ENCODE peak calls at places on chromosomes 11 and 22, in six cellular contexts. V is neural crest cell, Q is NCI-H2081, X is GM04503, W is uterus, I is A549. A is an unnamed sample.

GRCh38 chr22:46994983-46995382 is 232.5 kb downstream of the TBC1D22A start:
- DNase-seq in I (no peak), V (no peak), Q (no peak), X (no peak), W (no peak), A (no peak)

GRCh38 chr22:35552186-35552842 is 11.7 kb downstream of the RASD2 start:
- DNase-seq in W (no peak), X (no peak), V (peak), Q (no peak), I (peak), A (peak)

GRCh38 chr11:134639586-134640330 is 227.7 kb upstream of the B3GAT1 start:
- DNase-seq in I (no peak), W (no peak), X (no peak), Q (no peak), V (no peak), A (no peak)

GRCh38 chr11:105719073-105719846 is 109.4 kb downstream of the GRIA4 start:
- DNase-seq in W (no peak), X (no peak), V (no peak), Q (peak), I (peak), A (no peak)

GRCh38 chr22:42991010-42991651 is 23.8 kb downstream of the PACSIN2 start:
- DNase-seq in X (no peak), I (no peak), V (no peak), W (no peak), Q (no peak), A (no peak)

GRCh38 chr11:18111005-18111404 is 5.1 kb upstream of the SAAL1 start:
- DNase-seq in I (no peak), Q (no peak), V (no peak), X (no peak), W (no peak), A (no peak)

GRCh38 chr11:65431452-65432132 is 9.0 kb downstream of the NEAT1 start:
- DNase-seq in W (peak), Q (no peak), I (no peak), V (no peak), X (peak), A (no peak)

GRCh38 chr11:117877120-117877784 is 794 bp upstream of the FXYD6 start:
- DNase-seq in W (peak), I (no peak), Q (no peak), V (no peak), X (no peak), A (no peak)

GRCh38 chr11:77063407-77063806 is 3.4 kb upstream of the CAPN5 start:
- DNase-seq in X (no peak), Q (no peak), W (no peak), V (no peak), I (no peak), A (no peak)

GRCh38 chr22:46931881-46932280 is 169.4 kb downstream of the TBC1D22A start:
- DNase-seq in X (no peak), Q (no peak), I (no peak), W (no peak), V (no peak), A (no peak)

GRCh38 chr11:44861829-44862545 is 88.7 kb downstream of the TP53I11 start:
- DNase-seq in I (peak), X (peak), W (peak), V (no peak), Q (no peak), A (peak)

GRCh38 chr11:60125962-60126585 is 37.6 kb downstream of the MS4A2 start:
- DNase-seq in X (no peak), Q (no peak), I (no peak), W (no peak), V (no peak), A (no peak)

GRCh38 chr11:110891411-110891810 is 179.2 kb upstream of the ARHGAP20 start:
- DNase-seq in I (no peak), X (no peak), V (no peak), Q (no peak), W (no peak), A (no peak)

GRCh38 chr11:94888204-94888603 is 85.2 kb downstream of the CWC15 start:
- DNase-seq in W (no peak), Q (no peak), V (no peak), X (no peak), I (no peak), A (no peak)

GRCh38 chr11:96134622-96135021 is 208.4 kb downstream of the MAML2 start:
- DNase-seq in I (no peak), X (peak), W (no peak), V (no peak), Q (no peak), A (no peak)

GRCh38 chr11:129346916-129347315 is 28.7 kb upstream of the BARX2 start:
- DNase-seq in I (no peak), X (no peak), V (no peak), Q (no peak), W (no peak), A (no peak)

GRCh38 chr22:45537734-45538181 is 35.1 kb downstream of the FBLN1 start:
- DNase-seq in Q (peak), X (no peak), V (no peak), W (peak), I (no peak), A (no peak)

GRCh38 chr11:118437736-118438125 is 1.4 kb downstream of the KMT2A start:
- DNase-seq in X (no peak), Q (peak), V (peak), W (peak), I (no peak), A (no peak)

A was measured in GM19239.